ENCODE peak calls at places on chromosomes 13 and 19, in five cellular contexts. I is HS-5, A is AG09319, J is heart right ventricle, R is lower lobe of right lung. F is an unnamed sample.

GRCh38 chr19:33175886-33176669 is 18.1 kb upstream of the LRP3 start:
- DNase-seq in I (no peak), A (no peak), J (no peak), R (no peak), F (no peak)

GRCh38 chr13:43030548-43030947 is 7.2 kb downstream of the DNAJC15 start:
- DNase-seq in I (no peak), A (no peak), J (no peak), R (no peak), F (no peak)

GRCh38 chr19:24033962-24034342 is 53.0 kb upstream of the ZNF254 start:
- DNase-seq in I (no peak), A (peak; percentile 25), J (peak; percentile 21), R (peak; percentile 72), F (peak; percentile 30)

GRCh38 chr13:111937763-111938375 is 129.1 kb upstream of the SOX1 start:
- DNase-seq in I (no peak), A (no peak), J (no peak), R (no peak), F (no peak)

GRCh38 chr13:49457221-49457620 is 13.1 kb downstream of the SETDB2 start:
- DNase-seq in I (no peak), A (peak; percentile 30), J (no peak), R (no peak), F (no peak)

GRCh38 chr13:20035130-20035529 is 76.6 kb downstream of the ZMYM2 start:
- DNase-seq in I (no peak), A (no peak), J (no peak), R (no peak), F (no peak)

GRCh38 chr13:95536629-95537241 is 15.8 kb upstream of the CLDN10 start:
- DNase-seq in I (no peak), A (no peak), J (no peak), R (no peak), F (no peak)

GRCh38 chr13:22357132-22357531 is 686.3 kb downstream of the FGF9 start:
- DNase-seq in I (no peak), A (no peak), J (peak; percentile 38), R (no peak), F (no peak)

GRCh38 chr13:49779721-49780120 is 12.8 kb downstream of the KPNA3 start:
- DNase-seq in I (no peak), A (no peak), J (no peak), R (no peak), F (no peak)

GRCh38 chr13:54709546-54709945 is 1680.9 kb downstream of the OLFM4 start:
- DNase-seq in I (no peak), A (no peak), J (no peak), R (no peak), F (no peak)

GRCh38 chr19:492091-492531 is 4.2 kb upstream of the MADCAM1 start:
- DNase-seq in I (no peak), A (no peak), J (no peak), R (no peak), F (no peak)

GRCh38 chr13:27794921-27795717 is 2.8 kb downstream of the GSX1 start:
- DNase-seq in I (no peak), A (no peak), J (no peak), R (no peak), F (no peak)

GRCh38 chr19:3932931-3933810 is at the start of gene NMRK2:
- DNase-seq in I (no peak), A (no peak), J (peak; percentile 54), R (no peak), F (peak; percentile 66)

GRCh38 chr19:41263042-41263849 is 926 bp upstream of the HNRNPUL1 start:
- DNase-seq in I (peak; percentile 58), A (peak; percentile 47), J (peak; percentile 70), R (peak; percentile 73), F (peak; percentile 57)

GRCh38 chr19:18253716-18254115 is 20.5 kb downstream of the IQCN start:
- DNase-seq in I (no peak), A (no peak), J (no peak), R (peak; percentile 59), F (no peak)

GRCh38 chr19:3192228-3192635 is 6.5 kb downstream of the NCLN start:
- DNase-seq in I (no peak), A (no peak), J (no peak), R (no peak), F (no peak)

GRCh38 chr13:23859455-23859854 is 29.7 kb downstream of the MIPEP start:
- DNase-seq in I (no peak), A (no peak), J (no peak), R (no peak), F (no peak)